ENCODE peak calls at places on chromosome 21, in eight cellular contexts. One of them, this sample, is unnamed.

GRCh38 chr21:14403681-14404318 is 20.9 kb upstream of the HSPA13 start:
- DNase-seq in NAMALWA: peak; percentile 68
- DNase-seq in HFFc6: peak; percentile 19
- DNase-seq in KBM-7: peak; percentile 70
- DNase-seq in GM20000: peak; percentile 37
- DNase-seq in A549: peak; percentile 28
- DNase-seq in T-helper 17 cell: no peak
- DNase-seq in ovary: no peak
- DNase-seq in this sample: peak; percentile 60

GRCh38 chr21:25834376-25834775 is 99.6 kb downstream of the GABPA start:
- DNase-seq in NAMALWA: no peak
- DNase-seq in HFFc6: no peak
- DNase-seq in KBM-7: no peak
- DNase-seq in GM20000: no peak
- DNase-seq in A549: no peak
- DNase-seq in T-helper 17 cell: no peak
- DNase-seq in ovary: no peak
- DNase-seq in this sample: no peak

GRCh38 chr21:42539931-42540343 is 26.3 kb downstream of the SLC37A1 start:
- DNase-seq in NAMALWA: no peak
- DNase-seq in HFFc6: no peak
- DNase-seq in KBM-7: peak; percentile 22
- DNase-seq in GM20000: no peak
- DNase-seq in A549: no peak
- DNase-seq in T-helper 17 cell: no peak
- DNase-seq in ovary: no peak
- DNase-seq in this sample: no peak

GRCh38 chr21:29487154-29487553 is 188.4 kb downstream of the BACH1 start:
- DNase-seq in NAMALWA: no peak
- DNase-seq in HFFc6: no peak
- DNase-seq in KBM-7: no peak
- DNase-seq in GM20000: no peak
- DNase-seq in A549: no peak
- DNase-seq in T-helper 17 cell: no peak
- DNase-seq in ovary: no peak
- DNase-seq in this sample: no peak

GRCh38 chr21:42684109-42684916 is 30.9 kb downstream of the PDE9A start:
- DNase-seq in NAMALWA: no peak
- DNase-seq in HFFc6: no peak
- DNase-seq in KBM-7: no peak
- DNase-seq in GM20000: no peak
- DNase-seq in A549: no peak
- DNase-seq in T-helper 17 cell: no peak
- DNase-seq in ovary: no peak
- DNase-seq in this sample: no peak

GRCh38 chr21:28554660-28555475 is 437.8 kb downstream of the LTN1 start:
- DNase-seq in NAMALWA: no peak
- DNase-seq in HFFc6: peak; percentile 17
- DNase-seq in KBM-7: no peak
- DNase-seq in GM20000: no peak
- DNase-seq in A549: no peak
- DNase-seq in T-helper 17 cell: no peak
- DNase-seq in ovary: no peak
- DNase-seq in this sample: no peak

GRCh38 chr21:37711294-37711844 is 204.9 kb downstream of the KCNJ6 start:
- DNase-seq in NAMALWA: peak; percentile 45
- DNase-seq in HFFc6: no peak
- DNase-seq in KBM-7: no peak
- DNase-seq in GM20000: no peak
- DNase-seq in A549: no peak
- DNase-seq in T-helper 17 cell: no peak
- DNase-seq in ovary: no peak
- DNase-seq in this sample: no peak

GRCh38 chr21:27244796-27245195 is 277.9 kb upstream of the ADAMTS5 start:
- DNase-seq in NAMALWA: no peak
- DNase-seq in HFFc6: no peak
- DNase-seq in KBM-7: no peak
- DNase-seq in GM20000: no peak
- DNase-seq in A549: no peak
- DNase-seq in T-helper 17 cell: no peak
- DNase-seq in ovary: no peak
- DNase-seq in this sample: no peak

GRCh38 chr21:41411449-41412089 is 14.5 kb upstream of the MX1 start:
- DNase-seq in NAMALWA: peak; percentile 54
- DNase-seq in HFFc6: no peak
- DNase-seq in KBM-7: peak; percentile 37
- DNase-seq in GM20000: no peak
- DNase-seq in A549: peak; percentile 15
- DNase-seq in T-helper 17 cell: no peak
- DNase-seq in ovary: no peak
- DNase-seq in this sample: no peak

GRCh38 chr21:46116189-46116845 is 18.4 kb downstream of the COL6A2 start:
- DNase-seq in NAMALWA: no peak
- DNase-seq in HFFc6: no peak
- DNase-seq in KBM-7: no peak
- DNase-seq in GM20000: no peak
- DNase-seq in A549: no peak
- DNase-seq in T-helper 17 cell: no peak
- DNase-seq in ovary: peak; percentile 15
- DNase-seq in this sample: no peak

GRCh38 chr21:29372063-29372802 is 73.5 kb downstream of the BACH1 start:
- DNase-seq in NAMALWA: peak; percentile 91
- DNase-seq in HFFc6: peak; percentile 68
- DNase-seq in KBM-7: peak; percentile 77
- DNase-seq in GM20000: peak; percentile 73
- DNase-seq in A549: peak; percentile 75
- DNase-seq in T-helper 17 cell: peak; percentile 15
- DNase-seq in ovary: peak; percentile 64
- DNase-seq in this sample: peak; percentile 77

GRCh38 chr21:33821580-33822322 is 93.9 kb downstream of the ATP5PO start:
- DNase-seq in NAMALWA: no peak
- DNase-seq in HFFc6: no peak
- DNase-seq in KBM-7: no peak
- DNase-seq in GM20000: no peak
- DNase-seq in A549: no peak
- DNase-seq in T-helper 17 cell: no peak
- DNase-seq in ovary: no peak
- DNase-seq in this sample: no peak

GRCh38 chr21:45979141-45979631 is 2.4 kb upstream of the COL6A1 start:
- DNase-seq in NAMALWA: no peak
- DNase-seq in HFFc6: no peak
- DNase-seq in KBM-7: no peak
- DNase-seq in GM20000: no peak
- DNase-seq in A549: no peak
- DNase-seq in T-helper 17 cell: no peak
- DNase-seq in ovary: peak; percentile 60
- DNase-seq in this sample: no peak

GRCh38 chr21:44199448-44199847 is 41.3 kb downstream of the ICOSLG start:
- DNase-seq in NAMALWA: peak; percentile 38
- DNase-seq in HFFc6: no peak
- DNase-seq in KBM-7: no peak
- DNase-seq in GM20000: no peak
- DNase-seq in A549: no peak
- DNase-seq in T-helper 17 cell: no peak
- DNase-seq in ovary: no peak
- DNase-seq in this sample: peak; percentile 2

GRCh38 chr21:38277501-38278111 is 20.8 kb downstream of the KCNJ15 start:
- DNase-seq in NAMALWA: no peak
- DNase-seq in HFFc6: peak; percentile 99
- DNase-seq in KBM-7: no peak
- DNase-seq in GM20000: no peak
- DNase-seq in A549: peak; percentile 96
- DNase-seq in T-helper 17 cell: no peak
- DNase-seq in ovary: peak; percentile 29
- DNase-seq in this sample: no peak

This sample was measured in MM.1S.